ENCODE peak calls at places on chromosomes 16 and 17, in six cellular contexts. Z is NCI-H524 treated with DMSO at 0.1 percent for 48 hours; X is stimulated activated CD4-positive, alpha-beta T cell treated with anti-CD3 and anti-CD28 coated beads, Interleukin-15, amount 100 ng/mL, for 48 hours; G is T-helper 1 cell; W is ELR; C is ACHN. F is an unnamed sample.
A peak's percentile ranks its signal among the peaks of the same experiment; 100 is the strongest.

GRCh38 chr16:72999541-73000019 is 48.3 kb downstream of the ZFHX3 start:
- DNase-seq in Z (no peak), X (no peak), G (no peak), W (no peak), C (no peak), F (no peak)

GRCh38 chr16:85126731-85127662 is 14.7 kb upstream of the CIBAR2 start:
- DNase-seq in Z (peak; percentile 76), X (peak; percentile 5), G (no peak), W (peak; percentile 51), C (no peak), F (no peak)

GRCh38 chr16:87132361-87133014 is 184.7 kb downstream of the C16orf95 start:
- DNase-seq in Z (no peak), X (no peak), G (no peak), W (peak; percentile 70), C (no peak), F (no peak)

GRCh38 chr16:14489460-14489859 is 140.6 kb downstream of the PARN start:
- DNase-seq in Z (no peak), X (no peak), G (no peak), W (peak; percentile 47), C (peak; percentile 53), F (no peak)

GRCh38 chr17:6948562-6948961 is 47.3 kb upstream of the ALOX12 start:
- DNase-seq in Z (no peak), X (no peak), G (no peak), W (peak; percentile 4), C (no peak), F (peak; percentile 45)

GRCh38 chr17:81019563-81020442 is 15.1 kb upstream of the BAIAP2 start:
- DNase-seq in Z (no peak), X (no peak), G (no peak), W (no peak), C (no peak), F (no peak)

GRCh38 chr16:73289232-73289631 is 241.3 kb upstream of the ZFHX3 start:
- DNase-seq in Z (no peak), X (no peak), G (no peak), W (no peak), C (no peak), F (no peak)

GRCh38 chr17:44374306-44375195 is 10.9 kb upstream of the FAM171A2 start:
- DNase-seq in Z (no peak), X (no peak), G (no peak), W (no peak), C (no peak), F (no peak)

GRCh38 chr16:3651461-3652372 is 2.8 kb upstream of the DNASE1 start:
- DNase-seq in Z (no peak), X (no peak), G (no peak), W (no peak), C (no peak), F (no peak)

GRCh38 chr17:1573932-1574696 is 11.5 kb upstream of the PITPNA start:
- DNase-seq in Z (no peak), X (peak; percentile 54), G (peak; percentile 42), W (peak; percentile 83), C (peak; percentile 84), F (peak; percentile 53)

GRCh38 chr17:72386619-72387237 is 265.9 kb downstream of the SOX9 start:
- DNase-seq in Z (no peak), X (no peak), G (no peak), W (peak; percentile 23), C (no peak), F (no peak)

GRCh38 chr17:60167095-60167741 is 17.4 kb downstream of the CA4 start:
- DNase-seq in Z (no peak), X (no peak), G (no peak), W (no peak), C (peak; percentile 44), F (no peak)

F was measured in HL-60.